ENCODE peak calls at places on chromosomes 4 and X, in nine cellular contexts. A, K, Z, L, J, O, Q, I and V are unnamed samples.
A peak's percentile ranks its signal among the peaks of the same experiment; 100 is the strongest.

GRCh38 chr4:126899382-126899801 is 733.4 kb upstream of the INTU start:
- DNase-seq in A (no peak), K (peak; percentile 87), Z (no peak), L (peak; percentile 37), J (no peak), O (no peak), Q (peak; percentile 9), I (no peak), V (no peak)

GRCh38 chr4:136864580-136865185 is 667.6 kb downstream of the PCDH18 start:
- DNase-seq in A (peak; percentile 88), K (peak; percentile 80), Z (no peak), L (peak; percentile 88), J (peak; percentile 30), O (no peak), Q (peak; percentile 83), I (peak; percentile 82), V (no peak)

GRCh38 chrX:131821945-131822622 is 201.0 kb upstream of the STK26 start:
- DNase-seq in A (no peak), K (no peak), Z (peak; percentile 67), L (peak; percentile 8), J (no peak), O (no peak), Q (no peak), I (no peak), V (no peak)

GRCh38 chrX:43706786-43707185 is 50.7 kb downstream of the MAOA start:
- DNase-seq in A (no peak), K (peak; percentile 2), Z (no peak), L (no peak), J (no peak), O (no peak), Q (no peak), I (no peak), V (no peak)

GRCh38 chr4:107094332-107094731 is 58.2 kb upstream of the DKK2 start:
- DNase-seq in A (peak; percentile 67), K (peak; percentile 71), Z (no peak), L (no peak), J (no peak), O (no peak), Q (no peak), I (peak; percentile 12), V (no peak)

GRCh38 chr4:182826391-182826790 is 90.8 kb downstream of the DCTD start:
- DNase-seq in A (no peak), K (no peak), Z (no peak), L (no peak), J (no peak), O (no peak), Q (no peak), I (no peak), V (no peak)

GRCh38 chr4:149765630-149766029 is 50.0 kb downstream of the IQCM start:
- DNase-seq in A (peak; percentile 69), K (peak; percentile 85), Z (no peak), L (no peak), J (no peak), O (no peak), Q (no peak), I (peak; percentile 51), V (no peak)

GRCh38 chrX:3526749-3527148 is 180.3 kb upstream of the MXRA5 start:
- DNase-seq in A (no peak), K (peak; percentile 69), Z (no peak), L (no peak), J (no peak), O (no peak), Q (no peak), I (no peak), V (no peak)

GRCh38 chrX:104118765-104119164 is 6.4 kb downstream of the ZCCHC18 start:
- DNase-seq in A (no peak), K (no peak), Z (no peak), L (no peak), J (no peak), O (no peak), Q (peak; percentile 45), I (no peak), V (no peak)

GRCh38 chr4:69896530-69897116 is 34.2 kb upstream of the CSN1S1 start:
- DNase-seq in A (peak; percentile 43), K (peak; percentile 54), Z (no peak), L (no peak), J (no peak), O (no peak), Q (no peak), I (peak; percentile 21), V (no peak)

GRCh38 chr4:147498031-147498700 is 17.3 kb downstream of the EDNRA start:
- DNase-seq in A (no peak), K (peak; percentile 70), Z (no peak), L (no peak), J (no peak), O (no peak), Q (no peak), I (no peak), V (no peak)

GRCh38 chr4:136505020-136505419 is 1027.3 kb downstream of the PCDH18 start:
- DNase-seq in A (peak; percentile 47), K (no peak), Z (no peak), L (no peak), J (no peak), O (no peak), Q (no peak), I (no peak), V (no peak)

GRCh38 chrX:17435476-17435875 is 60.5 kb downstream of the NHS start:
- DNase-seq in A (no peak), K (no peak), Z (no peak), L (no peak), J (no peak), O (no peak), Q (no peak), I (no peak), V (no peak)

GRCh38 chr4:111454961-111455360 is 690.3 kb upstream of the FAM241A start:
- DNase-seq in A (no peak), K (peak; percentile 9), Z (no peak), L (no peak), J (no peak), O (no peak), Q (no peak), I (no peak), V (no peak)